ENCODE peak calls at places on chromosomes 3 and 15, in six cellular contexts. Z is GM04503, O is colonic mucosa, G is MG63, T is A549, V is NCI-H1417. U is an unnamed sample.

GRCh38 chr3:185737020-185737419 is 87.8 kb downstream of the IGF2BP2 start:
- DNase-seq in Z (no peak), O (no peak), G (peak), T (no peak), V (no peak), U (peak)

GRCh38 chr3:134370611-134371451 is 3.4 kb downstream of the AMOTL2 start:
- DNase-seq in Z (no peak), O (no peak), G (no peak), T (no peak), V (no peak), U (no peak)

GRCh38 chr3:23372296-23372695 is 169.2 kb downstream of the UBE2E2 start:
- DNase-seq in Z (no peak), O (no peak), G (no peak), T (no peak), V (no peak), U (no peak)

GRCh38 chr3:178439504-178439903 is 96.7 kb upstream of the KCNMB2 start:
- DNase-seq in Z (no peak), O (no peak), G (peak), T (peak), V (no peak), U (peak)

GRCh38 chr15:31235298-31236183 is 91.1 kb upstream of the KLF13 start:
- DNase-seq in Z (no peak), O (no peak), G (no peak), T (no peak), V (peak), U (no peak)

GRCh38 chr3:42080452-42080872 is 10.7 kb upstream of the TRAK1 start:
- DNase-seq in Z (peak), O (peak), G (peak), T (peak), V (no peak), U (peak)

GRCh38 chr15:82587805-82588204 is 47.5 kb upstream of the RPS17 start:
- DNase-seq in Z (no peak), O (no peak), G (no peak), T (no peak), V (no peak), U (no peak)

GRCh38 chr15:71800835-71801745 is 9.3 kb upstream of the NR2E3 start:
- DNase-seq in Z (no peak), O (peak), G (no peak), T (peak), V (peak), U (peak)

GRCh38 chr15:84949043-84949442 is 32.6 kb upstream of the PDE8A start:
- DNase-seq in Z (no peak), O (no peak), G (no peak), T (no peak), V (no peak), U (no peak)

GRCh38 chr15:67550522-67550921 is 8.0 kb downstream of the MAP2K5 start:
- DNase-seq in Z (no peak), O (no peak), G (no peak), T (no peak), V (no peak), U (no peak)

GRCh38 chr3:159600291-159600690 is 388.3 kb upstream of the IL12A start:
- DNase-seq in Z (no peak), O (no peak), G (no peak), T (no peak), V (no peak), U (no peak)

GRCh38 chr3:42539871-42540714 is 37.6 kb downstream of the VIPR1 start:
- DNase-seq in Z (no peak), O (peak), G (peak), T (peak), V (peak), U (peak)

GRCh38 chr3:118842147-118842863 is 192.3 kb downstream of the IGSF11 start:
- DNase-seq in Z (no peak), O (no peak), G (no peak), T (no peak), V (no peak), U (no peak)

GRCh38 chr15:87155771-87156170 is 1076.1 kb downstream of the AGBL1 start:
- DNase-seq in Z (no peak), O (no peak), G (no peak), T (no peak), V (no peak), U (no peak)

GRCh38 chr15:85307687-85308045 is 72.7 kb upstream of the AKAP13 start:
- DNase-seq in Z (no peak), O (no peak), G (no peak), T (no peak), V (no peak), U (no peak)

GRCh38 chr3:128252083-128252482 is 98.8 kb downstream of the EEFSEC start:
- DNase-seq in Z (no peak), O (no peak), G (no peak), T (no peak), V (no peak), U (no peak)

GRCh38 chr3:12716605-12717121 is 42.4 kb downstream of the TMEM40 start:
- DNase-seq in Z (no peak), O (no peak), G (no peak), T (no peak), V (no peak), U (no peak)

GRCh38 chr3:3286014-3286413 is 106.5 kb upstream of the CRBN start:
- DNase-seq in Z (no peak), O (no peak), G (peak), T (no peak), V (no peak), U (no peak)

GRCh38 chr3:107772016-107772415 is 249.3 kb downstream of the BBX start:
- DNase-seq in Z (no peak), O (no peak), G (no peak), T (no peak), V (no peak), U (no peak)

GRCh38 chr3:36695113-36695768 is 69.1 kb downstream of the DCLK3 start:
- DNase-seq in Z (no peak), O (no peak), G (no peak), T (no peak), V (no peak), U (no peak)

U was measured in HTR-8/SVneo.